ENCODE peak calls at places on chromosomes 3 and 15, in eight cellular contexts. N is pancreas; S is RWPE2; P is CD8-positive, alpha-beta memory T cell; O is mammary epithelial cell; V is astrocyte; J is CD8-positive, alpha-beta T cell; F is left ventricle myocardium inferior. E is an unnamed sample. For H3K27me3 and H3K9me3, the result is how much of the 10 kb centered on the place peaks cover.

GRCh38 chr3:8554725-8555621 is 53.4 kb downstream of the LMCD1 start:
- DNase-seq in N (no peak), S (no peak), P (no peak), O (no peak), V (peak), J (no peak), F (peak), E (no peak)

GRCh38 chr3:197443506-197443905 is 112.3 kb downstream of the BDH1 start:
- DNase-seq in N (no peak), S (no peak), P (no peak), O (no peak), V (no peak), J (no peak), F (no peak), E (no peak)

GRCh38 chr3:35120026-35120425 is 519.3 kb upstream of the ARPP21 start:
- DNase-seq in N (no peak), S (no peak), P (no peak), O (no peak), V (peak), J (no peak), F (no peak), E (no peak)

GRCh38 chr3:13612829-13613228 is 63.9 kb downstream of the FBLN2 start:
- DNase-seq in N (no peak), S (peak), P (no peak), O (peak), V (no peak), J (no peak), F (peak), E (no peak)

GRCh38 chr15:48936666-48937065 is 27.1 kb downstream of the SHC4 start:
- DNase-seq in N (no peak), S (no peak), P (no peak), O (no peak), V (peak), J (no peak), F (no peak), E (no peak)

GRCh38 chr3:14773281-14773680 is 45.5 kb upstream of the FGD5 start:
- DNase-seq in N (no peak), S (no peak), P (no peak), O (no peak), V (no peak), J (no peak), F (no peak), E (no peak)

GRCh38 chr3:187015903-187016638 is 85.7 kb downstream of the ST6GAL1 start:
- DNase-seq in N (no peak), S (no peak), P (no peak), O (no peak), V (no peak), J (peak), F (no peak), E (no peak)

GRCh38 chr3:107068980-107069379 is 308.3 kb upstream of the CCDC54 start:
- DNase-seq in N (no peak), S (no peak), P (no peak), O (peak), V (peak), J (no peak), F (no peak), E (no peak)

GRCh38 chr3:194023501-194024280 is 112.3 kb upstream of the HES1 start:
- DNase-seq in N (no peak), S (no peak), P (no peak), O (no peak), V (no peak), J (no peak), F (no peak), E (no peak)

GRCh38 chr15:49439678-49440375 is 16.8 kb downstream of the FGF7 start:
- DNase-seq in N (no peak), S (no peak), P (no peak), O (no peak), V (peak), J (no peak), F (no peak), E (no peak)

GRCh38 chr3:94187697-94188096 is 124.8 kb downstream of the NSUN3 start:
- DNase-seq in N (no peak), S (no peak), P (no peak), O (no peak), V (no peak), J (no peak), F (no peak), E (no peak)

GRCh38 chr3:129224984-129225393 is 24.4 kb upstream of the COPG1 start:
- DNase-seq in N (peak), S (no peak), P (no peak), O (peak), V (peak), J (no peak), F (peak), E (no peak)

GRCh38 chr3:146715176-146715575 is 110.0 kb upstream of the PLSCR5 start:
- DNase-seq in N (no peak), S (no peak), P (no peak), O (peak), V (peak), J (no peak), F (no peak), E (no peak)

GRCh38 chr3:179660872-179661271 is 8.0 kb downstream of the USP13 start:
- DNase-seq in N (no peak), S (no peak), P (no peak), O (peak), V (no peak), J (no peak), F (no peak), E (no peak)

GRCh38 chr3:13484861-13485590 is 4.9 kb downstream of the HDAC11 start:
- DNase-seq in N (peak), S (peak), P (peak), O (peak), V (peak), J (no peak), F (peak), E (no peak)

GRCh38 chr3:34696831-34697230 is 898.4 kb downstream of the PDCD6IP start:
- DNase-seq in N (no peak), S (no peak), P (no peak), O (no peak), V (no peak), J (no peak), F (no peak), E (no peak)

GRCh38 chr15:48555244-48555804 is 90.2 kb downstream of the FBN1 start:
- DNase-seq in N (no peak), S (no peak), P (no peak), O (no peak), V (peak), J (no peak), F (no peak), E (no peak)

GRCh38 chr3:108414007-108414406 is 96.4 kb downstream of the MYH15 start:
- DNase-seq in N (no peak), S (no peak), P (no peak), O (no peak), V (peak), J (no peak), F (no peak), E (no peak)

GRCh38 chr15:80695911-80696651 is 971 bp downstream of the ABHD17C start:
- DNase-seq in N (peak), S (no peak), P (peak), O (peak), V (no peak), J (peak), F (peak), E (peak)

GRCh38 chr3:112829031-112829430 is 17.6 kb downstream of the CD200R1L start:
- DNase-seq in N (no peak), S (no peak), P (no peak), O (no peak), V (no peak), J (no peak), F (no peak), E (no peak)

GRCh38 chr15:88513195-88513594 is 33.3 kb downstream of the DET1 start:
- DNase-seq in N (no peak), S (no peak), P (no peak), O (peak), V (peak), J (no peak), F (no peak), E (no peak)

GRCh38 chr15:101170568-101171350 is 81.1 kb downstream of the CHSY1 start:
- DNase-seq in N (no peak), S (peak), P (no peak), O (peak), V (peak), J (no peak), F (no peak), E (no peak)

GRCh38 chr3:116018651-116019050 is 395.3 kb downstream of the GAP43 start:
- DNase-seq in N (no peak), S (no peak), P (no peak), O (peak), V (peak), J (no peak), F (no peak), E (no peak)

GRCh38 chr15:32120577-32121465 is 90.5 kb downstream of the CHRNA7 start:
- DNase-seq in N (no peak), S (no peak), P (no peak), O (no peak), V (no peak), J (no peak), F (no peak), E (no peak)

GRCh38 chr15:80072285-80072684 is 12.8 kb downstream of the ZFAND6 start:
- DNase-seq in N (peak), S (no peak), P (peak), O (peak), V (peak), J (no peak), F (no peak), E (no peak)

GRCh38 chr3:136018876-136019275 is 53.3 kb downstream of the PPP2R3A start:
- DNase-seq in N (no peak), S (no peak), P (no peak), O (no peak), V (no peak), J (no peak), F (no peak), E (no peak)

GRCh38 chr3:15342945-15343344 is 10.6 kb upstream of the SH3BP5 start:
- DNase-seq in N (no peak), S (no peak), P (no peak), O (no peak), V (no peak), J (no peak), F (no peak), E (no peak)

GRCh38 chr3:21718161-21718765 is 32.7 kb downstream of the ZNF385D start:
- DNase-seq in N (no peak), S (no peak), P (no peak), O (peak), V (peak), J (no peak), F (no peak), E (no peak)

GRCh38 chr3:10601131-10601856 is 95.9 kb upstream of the ATP2B2 start:
- DNase-seq in N (no peak), S (no peak), P (no peak), O (peak), V (peak), J (no peak), F (no peak), E (no peak)

GRCh38 chr15:100932676-100933348 is 13.7 kb downstream of the LRRK1 start:
- DNase-seq in N (no peak), S (no peak), P (no peak), O (no peak), V (no peak), J (no peak), F (no peak), E (no peak)

GRCh38 chr3:116425126-116425525 is 20.2 kb downstream of the LSAMP start:
- DNase-seq in N (no peak), S (no peak), P (no peak), O (no peak), V (no peak), J (no peak), F (no peak), E (no peak)

GRCh38 chr3:106814231-106814630 is 563.0 kb upstream of the CCDC54 start:
- DNase-seq in N (no peak), S (no peak), P (no peak), O (no peak), V (no peak), J (no peak), F (peak), E (no peak)

GRCh38 chr15:84840741-84841429 is 23.7 kb downstream of the ALPK3 start:
- DNase-seq in N (peak), S (no peak), P (no peak), O (peak), V (peak), J (no peak), F (peak), E (no peak)

GRCh38 chr3:185789891-185790830 is 34.7 kb downstream of the IGF2BP2 start:
- DNase-seq in N (no peak), S (no peak), P (no peak), O (no peak), V (no peak), J (no peak), F (no peak), E (no peak)

GRCh38 chr3:146165370-146165769 is 4.4 kb upstream of the PLOD2 start:
- DNase-seq in N (no peak), S (no peak), P (no peak), O (no peak), V (peak), J (no peak), F (no peak), E (no peak)

GRCh38 chr15:47718474-47719440 is 1.5 kb downstream of the SEMA6D start:
- DNase-seq in N (no peak), S (no peak), P (no peak), O (peak), V (no peak), J (no peak), F (no peak), E (no peak)

GRCh38 chr3:152331018-152331541 is 62.4 kb downstream of the MBNL1 start:
- DNase-seq in N (no peak), S (no peak), P (no peak), O (peak), V (peak), J (no peak), F (no peak), E (no peak)

GRCh38 chr15:74957301-74958035 is 896 bp upstream of the RPP25 start:
- DNase-seq in N (no peak), S (peak), P (no peak), O (no peak), V (no peak), J (peak), F (peak), E (no peak)

GRCh38 chr15:74955017-74955416 is 1.6 kb downstream of the RPP25 start:
- DNase-seq in N (peak), S (no peak), P (no peak), O (no peak), V (no peak), J (no peak), F (no peak), E (no peak)

GRCh38 chr15:74956648-74957300 is at the start of gene RPP25:
- DNase-seq in N (peak), S (peak), P (peak), O (peak), V (peak), J (peak), F (peak), E (peak)

GRCh38 chr15:74955796-74956647 is 550 bp downstream of the RPP25 start:
- DNase-seq in N (peak), S (peak), P (peak), O (no peak), V (peak), J (peak), F (peak), E (peak)

DNA sequence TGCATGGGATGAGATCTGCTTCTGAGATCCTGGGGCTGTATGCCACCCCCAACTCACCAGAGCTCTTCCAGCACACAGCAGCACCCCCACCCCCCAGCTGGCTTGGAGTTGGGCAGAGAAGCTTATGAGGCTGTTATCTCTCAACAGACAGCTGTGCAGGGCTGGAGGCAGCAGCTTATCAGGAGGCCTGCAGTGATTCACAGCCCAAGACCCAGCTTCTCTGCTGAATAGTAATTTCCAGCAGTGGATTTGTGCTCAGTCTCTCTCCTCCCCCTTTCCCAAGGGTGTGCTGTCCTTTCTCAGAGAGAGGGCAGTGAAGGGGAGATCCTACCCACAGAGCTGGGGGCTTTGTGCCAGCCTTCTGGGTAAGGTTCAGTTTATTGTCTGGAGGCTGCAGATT is 2.1 kb downstream of the RPP25 start:
- DNase-seq in N (no peak), S (no peak), P (no peak), O (no peak), V (peak), J (no peak), F (peak), E (no peak)
- H3K27me3 ChIP-seq in N (under half), S (under half), P (under half), O (under half), V (under half), J (under half), F (under half), E (under half)

GRCh38 chr3:50269977-50270413 is 1.0 kb downstream of the SEMA3B start:
- DNase-seq in N (no peak), S (peak), P (no peak), O (peak), V (no peak), J (no peak), F (no peak), E (no peak)
- H3K27ac ChIP-seq in N (peak), S (peak), P (no peak), O (peak), V (no peak), J (no peak), F (peak), E (no peak)

GRCh38 chr3:6041894-6042293 is 819.0 kb upstream of the GRM7 start:
- DNase-seq in N (no peak), S (no peak), P (no peak), O (no peak), V (no peak), J (no peak), F (no peak), E (no peak)

GRCh38 chr3:6047016-6047415 is 813.9 kb upstream of the GRM7 start:
- DNase-seq in N (no peak), S (no peak), P (no peak), O (no peak), V (no peak), J (no peak), F (no peak), E (no peak)
- H3K9me3 ChIP-seq in N (under half), S (under half), P (under half), O (under half), V (under half), J (under half), F (half or more), E (under half)

GRCh38 chr15:65991721-65992472 is 122.6 kb downstream of the RAB11A start:
- DNase-seq in N (no peak), S (no peak), P (no peak), O (no peak), V (no peak), J (no peak), F (no peak), E (no peak)
- H3K27me3 ChIP-seq in N (under half), S (under half), P (under half), O (under half), V (under half), J (under half), F (half or more), E (under half)

GRCh38 chr3:169241575-169241927 is 422.0 kb downstream of the MECOM start:
- DNase-seq in N (no peak), S (no peak), P (no peak), O (peak), V (peak), J (no peak), F (no peak), E (no peak)
- H3K27ac ChIP-seq in N (peak), S (peak), P (no peak), O (no peak), V (peak), J (no peak), F (peak), E (no peak)

GRCh38 chr3:157190242-157190876 is 30.4 kb upstream of the CCNL1 start:
- DNase-seq in N (no peak), S (no peak), P (no peak), O (no peak), V (no peak), J (no peak), F (no peak), E (no peak)

GRCh38 chr3:157182879-157183278 is 22.9 kb upstream of the CCNL1 start:
- DNase-seq in N (no peak), S (no peak), P (no peak), O (no peak), V (no peak), J (no peak), F (no peak), E (no peak)

DNA sequence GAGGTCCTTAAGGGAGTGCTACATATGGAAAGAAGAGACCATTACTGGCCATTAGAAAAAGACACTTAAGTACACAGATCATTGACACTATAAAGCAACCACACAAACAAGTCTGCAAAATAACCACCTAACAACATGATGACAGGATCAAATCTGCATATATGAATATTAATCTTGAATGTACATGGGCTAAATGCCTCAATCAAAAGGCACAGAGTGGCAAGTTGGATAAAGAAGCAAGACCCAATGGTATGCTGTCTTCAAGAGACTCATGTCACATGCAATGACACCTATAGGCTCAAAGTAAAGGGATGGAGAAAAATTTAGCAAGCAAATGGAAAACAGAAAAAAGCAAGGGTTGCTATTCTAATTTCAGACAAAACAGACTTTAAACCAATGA is 28.4 kb upstream of the CCNL1 start:
- DNase-seq in N (no peak), S (no peak), P (no peak), O (no peak), V (no peak), J (no peak), F (no peak), E (no peak)
- H3K9me3 ChIP-seq in N (under half), S (under half), P (under half), O (under half), V (under half), J (under half), F (half or more), E (half or more)

GRCh38 chr15:69742361-69742760 is 289.7 kb downstream of the RPLP1 start:
- DNase-seq in N (no peak), S (no peak), P (no peak), O (no peak), V (no peak), J (no peak), F (no peak), E (no peak)
- H3K27me3 ChIP-seq in N (under half), S (under half), P (under half), O (under half), V (under half), J (under half), F (half or more), E (under half)

DNA sequence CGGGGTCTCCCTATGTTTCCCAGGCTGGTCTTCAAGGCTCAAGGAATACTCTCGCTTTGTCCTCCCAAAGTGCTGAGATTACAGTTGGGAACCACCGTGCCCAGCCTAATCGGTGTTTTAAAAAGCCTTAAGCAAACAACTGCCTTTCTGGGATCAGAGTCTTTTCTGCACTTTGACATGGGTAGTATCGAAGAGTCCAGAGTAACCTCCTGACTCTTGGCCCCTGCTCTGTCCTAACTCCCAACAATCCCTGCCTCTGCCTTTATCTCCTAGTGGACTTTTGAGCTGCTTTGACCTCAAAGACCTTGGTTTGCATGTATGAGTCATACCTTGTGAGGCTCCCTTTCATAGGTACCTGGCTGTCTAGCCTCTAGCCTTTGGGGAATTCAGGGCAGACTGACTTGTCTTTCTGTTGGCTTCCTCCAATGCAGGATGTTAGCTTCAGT is 21.0 kb upstream of the HACD2 start:
- DNase-seq in N (no peak), S (no peak), P (no peak), O (peak), V (peak), J (no peak), F (no peak), E (no peak)
- H3K27ac ChIP-seq in N (peak), S (peak), P (no peak), O (peak), V (peak), J (no peak), F (no peak), E (no peak)

GRCh38 chr3:52733256-52733891 is 27.5 kb downstream of the SPCS1 start:
- DNase-seq in N (no peak), S (no peak), P (no peak), O (no peak), V (no peak), J (no peak), F (no peak), E (no peak)
- H3K9me3 ChIP-seq in N (under half), S (under half), P (under half), O (under half), V (under half), J (under half), F (under half), E (under half)

DNA sequence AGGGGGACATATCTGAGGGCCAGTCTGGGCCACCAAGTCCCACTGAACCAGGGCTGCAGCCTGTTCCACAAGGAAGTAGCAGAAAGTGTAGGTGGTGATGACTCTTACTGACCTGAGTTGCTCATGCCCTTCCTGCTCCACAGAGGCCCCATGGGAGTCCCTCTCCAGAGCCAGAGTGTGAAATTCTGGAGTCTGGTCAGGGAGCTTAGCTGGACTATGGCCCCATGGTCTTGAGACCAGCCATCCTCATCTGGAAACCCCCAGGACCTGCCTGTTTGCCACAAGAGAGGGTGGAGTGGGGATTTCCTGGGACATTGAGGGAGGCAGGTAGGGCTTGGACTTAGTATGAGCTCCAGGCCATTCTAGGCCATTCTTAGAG is 3.0 kb downstream of the SPINT1 start:
- DNase-seq in N (no peak), S (no peak), P (no peak), O (peak), V (no peak), J (no peak), F (no peak), E (no peak)
- H3K27me3 ChIP-seq in N (under half), S (under half), P (under half), O (under half), V (under half), J (under half), F (half or more), E (under half)

E was measured in CD4-positive, alpha-beta T cell.